ENCODE peak calls at places on chromosomes 5 and 9, in ten cellular contexts. L is nucleus accumbens, K is sigmoid colon, U is K562, W is hypothalamus, I is C1 segment of cervical spinal cord, S is NCI-H1105, X is left lung, T is fibroblast of lung, G is suprapubic skin. R is an unnamed sample.

GRCh38 chr9:117278020-117278419 is 136.8 kb downstream of the ASTN2 start:
- DNase-seq in X (no peak), K (no peak), I (no peak), L (no peak), T (no peak), S (peak), G (no peak), U (no peak), W (no peak), R (no peak)

GRCh38 chr5:139668064-139668880 is 20.1 kb downstream of the CXXC5 start:
- DNase-seq in L (no peak), G (no peak), W (no peak), X (no peak), K (no peak), I (peak), T (peak), U (peak), S (no peak), R (peak)

GRCh38 chr5:43065384-43066230 is 25.5 kb upstream of the ANXA2R start:
- DNase-seq in L (no peak), I (peak), S (peak), T (peak), W (no peak), X (peak), U (peak), G (peak), K (peak), R (no peak)

GRCh38 chr5:17221843-17222614 is 4.6 kb downstream of the BASP1 start:
- DNase-seq in K (no peak), L (no peak), X (no peak), S (no peak), U (no peak), G (no peak), W (no peak), T (no peak), I (no peak), R (no peak)

GRCh38 chr5:138351056-138351455 is 1.4 kb upstream of the KDM3B start:
- DNase-seq in L (no peak), X (no peak), T (peak), W (no peak), U (no peak), I (no peak), G (no peak), K (no peak), S (no peak), R (no peak)

GRCh38 chr5:57735754-57736153 is 253.1 kb upstream of the ACTBL2 start:
- DNase-seq in L (no peak), W (no peak), X (no peak), S (no peak), U (no peak), K (no peak), T (peak), I (no peak), G (no peak), R (no peak)

GRCh38 chr5:81163641-81164040 is 69.5 kb upstream of the CKMT2 start:
- DNase-seq in S (no peak), U (no peak), I (no peak), G (no peak), L (no peak), K (no peak), W (no peak), T (no peak), X (no peak), R (no peak)

GRCh38 chr9:92759990-92760893 is 4.4 kb downstream of the BICD2 start:
- DNase-seq in L (peak), K (peak), T (no peak), G (peak), U (no peak), S (no peak), I (no peak), X (peak), W (no peak), R (peak)

R was measured in anterior cingulate cortex.